ENCODE peak calls at places on chromosomes 12 and 14, in seven cellular contexts. I is endothelial cell, K is cerebellar cortex, G is COR-L47, Q is AG08396, N is hypothalamus, D is endothelial cell of umbilical vein. R is an unnamed sample.

GRCh38 chr12:51869490-51869865 is 18.4 kb upstream of the ANKRD33 start:
- DNase-seq in I (no peak), K (peak; percentile 33), G (no peak), Q (no peak), N (no peak), D (no peak), R (no peak)

GRCh38 chr12:72228424-72228823 is 43.7 kb upstream of the TRHDE start:
- DNase-seq in I (no peak), K (no peak), G (no peak), Q (no peak), N (no peak), D (no peak), R (no peak)

GRCh38 chr14:74886001-74886400 is 4.3 kb downstream of the DLST start:
- DNase-seq in I (no peak), K (no peak), G (no peak), Q (peak; percentile 87), N (no peak), D (no peak), R (no peak)

GRCh38 chr12:24562761-24563392 is 386.0 kb downstream of the BCAT1 start:
- DNase-seq in I (peak; percentile 56), K (no peak), G (no peak), Q (peak; percentile 65), N (peak; percentile 54), D (peak; percentile 64), R (peak; percentile 47)

GRCh38 chr14:64416348-64416932 is 28.3 kb downstream of the MTHFD1 start:
- DNase-seq in I (no peak), K (no peak), G (no peak), Q (no peak), N (no peak), D (no peak), R (no peak)

GRCh38 chr12:52162971-52163370 is 28.8 kb downstream of the KRT80 start:
- DNase-seq in I (no peak), K (no peak), G (no peak), Q (no peak), N (no peak), D (peak; percentile 55), R (no peak)

GRCh38 chr14:75515631-75515999 is 6.7 kb upstream of the BATF start:
- DNase-seq in I (no peak), K (no peak), G (no peak), Q (no peak), N (no peak), D (no peak), R (peak; percentile 64)

GRCh38 chr12:12845794-12846243 is 32.7 kb downstream of the DDX47 start:
- DNase-seq in I (no peak), K (no peak), G (no peak), Q (no peak), N (no peak), D (no peak), R (no peak)

GRCh38 chr12:124527861-124528561 is 39.4 kb downstream of the NCOR2 start:
- DNase-seq in I (no peak), K (no peak), G (peak; percentile 68), Q (no peak), N (no peak), D (no peak), R (no peak)

GRCh38 chr12:50922820-50923219 is 29.5 kb upstream of the HIGD1C start:
- DNase-seq in I (no peak), K (peak; percentile 48), G (no peak), Q (peak; percentile 27), N (no peak), D (peak; percentile 47), R (no peak)

GRCh38 chr14:74203546-74203945 is 35.7 kb upstream of the VSX2 start:
- DNase-seq in I (no peak), K (no peak), G (no peak), Q (no peak), N (no peak), D (no peak), R (no peak)

GRCh38 chr14:59251811-59252771 is 63.6 kb downstream of the DAAM1 start:
- DNase-seq in I (no peak), K (peak; percentile 75), G (no peak), Q (peak; percentile 21), N (no peak), D (no peak), R (no peak)

GRCh38 chr12:123269980-123270379 is 1.7 kb downstream of the CDK2AP1 start:
- DNase-seq in I (no peak), K (no peak), G (no peak), Q (no peak), N (no peak), D (peak; percentile 16), R (peak; percentile 29)

GRCh38 chr14:39050389-39050788 is 52.6 kb downstream of the SEC23A start:
- DNase-seq in I (no peak), K (no peak), G (no peak), Q (peak; percentile 48), N (no peak), D (peak; percentile 59), R (no peak)

GRCh38 chr12:124441443-124442190 is 125.8 kb downstream of the NCOR2 start:
- DNase-seq in I (no peak), K (no peak), G (no peak), Q (peak; percentile 91), N (no peak), D (peak; percentile 83), R (no peak)

GRCh38 chr12:108616941-108617858 is 16.5 kb downstream of the SELPLG start:
- DNase-seq in I (no peak), K (no peak), G (no peak), Q (no peak), N (peak; percentile 10), D (no peak), R (peak; percentile 65)

GRCh38 chr12:98883231-98883630 is 238.1 kb downstream of the APAF1 start:
- DNase-seq in I (no peak), K (no peak), G (no peak), Q (no peak), N (peak; percentile 7), D (no peak), R (no peak)

GRCh38 chr14:106094654-106095189 is 568.3 kb downstream of the TMEM121 start:
- DNase-seq in I (no peak), K (peak; percentile 11), G (peak; percentile 17), Q (no peak), N (no peak), D (no peak), R (peak; percentile 19)

GRCh38 chr12:51744235-51744634 is 104.3 kb downstream of the FIGNL2 start:
- DNase-seq in I (peak; percentile 9), K (no peak), G (no peak), Q (no peak), N (no peak), D (peak; percentile 91), R (no peak)

GRCh38 chr14:89241934-89242670 is 174.9 kb downstream of the FOXN3 start:
- DNase-seq in I (no peak), K (no peak), G (no peak), Q (no peak), N (no peak), D (peak; percentile 7), R (no peak)

GRCh38 chr12:100554608-100555077 is 18.8 kb upstream of the GAS2L3 start:
- DNase-seq in I (peak; percentile 72), K (peak; percentile 71), G (peak; percentile 76), Q (peak; percentile 77), N (no peak), D (peak; percentile 96), R (no peak)

GRCh38 chr14:57492859-57493258 is 798 bp downstream of the CCDC198 start:
- DNase-seq in I (no peak), K (no peak), G (no peak), Q (peak; percentile 10), N (no peak), D (no peak), R (no peak)

R was measured in activated B cell treated with CpG ODN at 0.5 μM for 24 hours.